ENCODE peak calls at places on chromosomes 5 and 9, in four cellular contexts. S is Kasumi-1; T is activated naive CD8-positive, alpha-beta T cell treated with anti-CD3 and anti-CD28 coated beads, Interleukin-2, amount 50 U/mL, for 24 hours; H is D341Med. G is an unnamed sample.

GRCh38 chr5:9104576-9105339 is 441.1 kb downstream of the SEMA5A start:
- DNase-seq in T (no peak), S (no peak), H (no peak), G (no peak)

GRCh38 chr5:132099073-132099748 is 25.6 kb downstream of the CSF2 start:
- DNase-seq in H (no peak), S (no peak), T (peak), G (no peak)

GRCh38 chr9:93010056-93010455 is 48.4 kb upstream of the SUSD3 start:
- DNase-seq in T (no peak), S (no peak), H (peak), G (no peak)

GRCh38 chr9:97518909-97519307 is 17.4 kb downstream of the TMOD1 start:
- DNase-seq in T (no peak), H (no peak), S (no peak), G (peak)

GRCh38 chr5:80147119-80147815 is 108.6 kb downstream of the SERINC5 start:
- DNase-seq in T (no peak), H (no peak), S (no peak), G (no peak)

GRCh38 chr5:98770158-98770910 is 3.1 kb upstream of the RGMB start:
- DNase-seq in S (peak), T (peak), H (peak), G (no peak)

GRCh38 chr9:98415782-98416181 is 160.3 kb upstream of the TBC1D2 start:
- DNase-seq in T (no peak), H (no peak), S (no peak), G (no peak)

GRCh38 chr5:136802382-136802781 is 437.0 kb upstream of the TRPC7 start:
- DNase-seq in T (no peak), H (peak), S (no peak), G (no peak)

GRCh38 chr5:9057406-9058000 is 488.4 kb downstream of the SEMA5A start:
- DNase-seq in H (no peak), S (no peak), T (no peak), G (no peak)

GRCh38 chr5:151224372-151224771 is 480 bp upstream of the CCDC69 start:
- DNase-seq in S (peak), H (no peak), T (no peak), G (no peak)

GRCh38 chr5:2989517-2989916 is 238.0 kb upstream of the IRX2 start:
- DNase-seq in H (no peak), S (no peak), T (no peak), G (no peak)

GRCh38 chr9:129111762-129112151 is 542 bp downstream of the PTPA start:
- DNase-seq in H (peak), T (peak), S (peak), G (no peak)

GRCh38 chr9:121541256-121541655 is 41.6 kb upstream of the GGTA1 start:
- DNase-seq in H (no peak), T (no peak), S (no peak), G (no peak)

GRCh38 chr9:16138961-16139441 is 586.2 kb downstream of the CCDC171 start:
- DNase-seq in S (no peak), T (no peak), H (no peak), G (peak)

GRCh38 chr5:140632366-140633080 is 452 bp downstream of the CD14 start:
- DNase-seq in H (no peak), S (no peak), T (peak), G (no peak)

GRCh38 chr9:129624947-129625346 is 1.0 kb upstream of the NTMT1 start:
- DNase-seq in T (no peak), H (no peak), S (peak), G (no peak)